ENCODE peak calls at places on chromosomes 1 and 21, in six cellular contexts. S, D, B, W, N and G are unnamed samples.

GRCh38 chr1:40435471-40435870 is 14.8 kb upstream of the ZFP69B start:
- DNase-seq in S (no peak), D (no peak), B (no peak), W (no peak), N (peak), G (no peak)

GRCh38 chr1:20849100-20849499 is 62.0 kb upstream of the HP1BP3 start:
- DNase-seq in S (no peak), D (no peak), B (no peak), W (no peak), N (no peak), G (no peak)

GRCh38 chr1:61053712-61054608 is 28.4 kb upstream of the NFIA start:
- DNase-seq in S (no peak), D (peak), B (peak), W (peak), N (no peak), G (no peak)

GRCh38 chr21:31416465-31416864 is 72.4 kb upstream of the TIAM1 start:
- DNase-seq in S (peak), D (no peak), B (no peak), W (no peak), N (peak), G (no peak)

GRCh38 chr1:185152187-185152767 is 4.5 kb downstream of the TRMT1L start:
- DNase-seq in S (peak), D (no peak), B (no peak), W (no peak), N (peak), G (no peak)

GRCh38 chr1:206693029-206693428 is 8.3 kb downstream of the MAPKAPK2 start:
- DNase-seq in S (no peak), D (no peak), B (peak), W (peak), N (peak), G (no peak)

GRCh38 chr1:185864889-185865288 is 130.7 kb downstream of the HMCN1 start:
- DNase-seq in S (peak), D (no peak), B (no peak), W (no peak), N (peak), G (peak)

GRCh38 chr1:178238722-178239510 is 145.0 kb downstream of the RASAL2 start:
- DNase-seq in S (peak), D (no peak), B (no peak), W (no peak), N (peak), G (peak)

GRCh38 chr1:162941024-162941423 is 80.0 kb upstream of the CCDC190 start:
- DNase-seq in S (no peak), D (no peak), B (no peak), W (no peak), N (no peak), G (no peak)

GRCh38 chr1:162937721-162938395 is 76.9 kb upstream of the CCDC190 start:
- DNase-seq in S (no peak), D (no peak), B (no peak), W (no peak), N (no peak), G (peak)

GRCh38 chr1:162942903-162943567 is 82.1 kb upstream of the CCDC190 start:
- DNase-seq in S (peak), D (no peak), B (peak), W (no peak), N (peak), G (no peak)

GRCh38 chr1:162943627-162944026 is 82.7 kb upstream of the CCDC190 start:
- DNase-seq in S (no peak), D (no peak), B (no peak), W (no peak), N (peak), G (no peak)

DNA sequence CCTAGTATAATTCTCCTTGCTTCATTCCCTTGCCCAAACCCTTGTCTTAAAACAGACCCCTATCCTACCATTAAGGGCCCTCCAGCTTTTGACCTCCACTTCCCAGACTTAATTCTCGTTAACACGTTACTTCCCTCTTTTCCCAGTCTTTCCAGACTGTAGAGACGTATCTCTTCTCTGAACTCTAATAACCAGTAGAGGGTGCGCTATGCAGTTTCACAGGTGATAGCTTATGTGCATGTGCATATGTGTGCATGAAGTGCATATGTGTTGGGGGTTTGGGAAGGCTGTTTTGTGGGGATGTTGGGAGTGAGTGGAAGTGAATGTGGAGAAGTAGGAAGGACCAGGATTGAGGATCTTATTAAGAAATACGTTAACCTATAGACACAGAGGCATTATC is 78.1 kb upstream of the CCDC190 start:
- DNase-seq in S (no peak), D (no peak), B (no peak), W (no peak), N (no peak), G (no peak)
- TF ChIP-seq CTCF in S (no peak), D (no peak), B (no peak), W (no peak), N (no peak), G (no peak)

GRCh38 chr1:93979040-93979717 is 69.9 kb upstream of the GCLM start:
- DNase-seq in S (no peak), D (no peak), B (no peak), W (no peak), N (no peak), G (no peak)

GRCh38 chr1:93980881-93981280 is 71.7 kb upstream of the GCLM start:
- DNase-seq in S (peak), D (no peak), B (no peak), W (no peak), N (peak), G (no peak)

GRCh38 chr1:93979718-93980319 is 70.6 kb upstream of the GCLM start:
- DNase-seq in S (peak), D (no peak), B (no peak), W (peak), N (peak), G (peak)

GRCh38 chr1:93977546-93977945 is 68.3 kb upstream of the GCLM start:
- DNase-seq in S (peak), D (no peak), B (no peak), W (no peak), N (peak), G (no peak)

GRCh38 chr1:93980320-93980744 is 71.1 kb upstream of the GCLM start:
- DNase-seq in S (no peak), D (no peak), B (peak), W (no peak), N (peak), G (no peak)
- H3K4me3 ChIP-seq in S (no peak), D (no peak), B (no peak), W (no peak), N (no peak), G (no peak)

GRCh38 chr1:176691251-176692228 is 228.6 kb downstream of the PAPPA2 start:
- DNase-seq in S (peak), D (no peak), B (peak), W (peak), N (peak), G (peak)
- TF ChIP-seq CTCF in S (peak), D (peak), B (peak), W (peak), N (peak), G (peak)

DNA sequence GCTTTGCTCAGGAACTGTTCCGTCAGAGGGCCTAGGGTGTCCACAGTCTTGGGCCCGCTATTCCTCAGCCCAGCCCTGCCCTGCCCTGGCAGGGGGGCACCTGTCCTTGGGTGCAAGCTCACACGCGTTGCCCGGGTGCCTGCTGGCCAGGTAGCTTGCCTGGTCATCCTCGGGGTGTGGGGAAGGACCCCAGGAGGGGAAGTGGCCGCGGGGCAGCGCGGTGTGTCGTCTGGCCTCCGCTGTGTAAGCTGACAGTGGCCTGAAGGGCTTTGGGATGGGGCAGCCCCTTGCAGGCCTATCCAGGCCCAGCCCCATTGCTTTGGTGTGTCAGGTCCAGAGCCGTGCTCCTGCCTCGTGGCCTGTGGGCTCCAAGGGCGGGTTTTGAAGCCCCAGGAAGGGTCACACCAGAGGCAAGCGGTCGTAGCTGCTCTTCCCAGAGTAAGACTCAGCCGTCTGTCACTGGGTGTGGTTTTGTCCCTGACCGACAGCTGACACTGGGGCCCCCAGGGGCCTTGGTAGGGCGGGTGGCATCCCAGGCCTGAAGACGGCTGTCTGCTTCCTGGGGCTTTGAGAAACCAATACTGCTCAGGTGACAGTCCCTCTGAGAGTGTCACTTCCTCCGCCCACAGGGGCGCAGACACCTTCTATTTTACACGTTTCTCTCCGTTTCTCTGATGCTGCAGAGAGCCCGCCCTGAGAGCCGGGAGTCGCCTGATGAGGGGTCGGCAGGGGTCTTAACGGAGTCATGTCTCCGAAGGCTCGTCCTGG is 72.1 kb downstream of the SKI start:
- DNase-seq in S (no peak), D (no peak), B (no peak), W (no peak), N (no peak), G (no peak)
- H3K4me3 ChIP-seq in S (no peak), D (peak), B (no peak), W (no peak), N (no peak), G (no peak)

DNA sequence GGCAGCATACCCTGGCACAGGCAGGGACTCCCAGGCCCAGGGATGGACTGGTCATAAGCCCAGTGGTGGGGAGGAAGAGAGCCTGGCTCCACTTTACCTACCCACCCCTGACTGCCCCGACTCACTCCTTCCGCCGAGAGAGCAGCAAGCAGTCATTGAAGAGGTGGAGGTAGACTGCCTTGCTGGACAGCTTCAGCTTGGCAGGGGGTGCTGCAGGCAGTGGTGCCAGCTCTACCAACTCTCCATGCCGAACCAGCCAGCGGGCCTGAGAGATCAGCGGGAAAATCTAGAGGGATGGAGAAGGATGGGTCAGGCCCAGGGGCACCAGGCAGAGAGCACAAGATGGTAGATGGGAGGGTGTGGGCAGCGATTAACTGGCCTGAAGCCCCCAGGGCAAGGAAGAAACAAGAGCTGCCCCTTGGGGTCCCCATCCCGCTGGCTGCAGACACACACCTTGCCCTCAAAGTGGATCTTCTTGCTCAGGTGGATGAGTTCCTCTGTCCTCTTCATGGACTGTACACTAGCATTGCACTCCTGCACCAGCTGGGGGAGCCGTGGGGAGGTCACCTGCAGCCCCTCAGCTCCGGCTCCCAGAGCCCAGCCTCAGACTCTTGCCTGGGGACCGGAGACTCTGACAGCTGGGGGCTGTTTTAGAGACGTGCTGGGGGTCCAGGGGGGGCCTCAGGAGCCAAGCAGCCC is 7.7 kb downstream of the ARHGEF19 start:
- DNase-seq in S (peak), D (peak), B (peak), W (no peak), N (peak), G (no peak)
- TF ChIP-seq CTCF in S (peak), D (peak), B (peak), W (peak), N (peak), G (peak)

GRCh38 chr1:54405894-54406293 is 300 bp downstream of the SSBP3 start:
- DNase-seq in S (peak), D (no peak), B (peak), W (peak), N (no peak), G (no peak)
- H3K4me3 ChIP-seq in S (peak), D (peak), B (peak), W (peak), N (peak), G (peak)

GRCh38 chr1:72830606-72831390 is 548.5 kb upstream of the NEGR1 start:
- DNase-seq in S (no peak), D (peak), B (peak), W (peak), N (no peak), G (no peak)
- TF ChIP-seq CTCF in S (no peak), D (no peak), B (no peak), W (no peak), N (no peak), G (no peak)

GRCh38 chr1:110006516-110006915 is 22.0 kb downstream of the AHCYL1 start:
- DNase-seq in S (no peak), D (no peak), B (no peak), W (no peak), N (peak), G (no peak)

GRCh38 chr1:110003747-110004428 is 19.3 kb downstream of the AHCYL1 start:
- DNase-seq in S (peak), D (peak), B (peak), W (peak), N (peak), G (peak)

GRCh38 chr1:110002695-110003094 is 18.1 kb downstream of the AHCYL1 start:
- DNase-seq in S (no peak), D (no peak), B (no peak), W (no peak), N (no peak), G (no peak)

GRCh38 chr1:110005971-110006370 is 21.4 kb downstream of the AHCYL1 start:
- DNase-seq in S (no peak), D (no peak), B (no peak), W (no peak), N (peak), G (peak)

DNA sequence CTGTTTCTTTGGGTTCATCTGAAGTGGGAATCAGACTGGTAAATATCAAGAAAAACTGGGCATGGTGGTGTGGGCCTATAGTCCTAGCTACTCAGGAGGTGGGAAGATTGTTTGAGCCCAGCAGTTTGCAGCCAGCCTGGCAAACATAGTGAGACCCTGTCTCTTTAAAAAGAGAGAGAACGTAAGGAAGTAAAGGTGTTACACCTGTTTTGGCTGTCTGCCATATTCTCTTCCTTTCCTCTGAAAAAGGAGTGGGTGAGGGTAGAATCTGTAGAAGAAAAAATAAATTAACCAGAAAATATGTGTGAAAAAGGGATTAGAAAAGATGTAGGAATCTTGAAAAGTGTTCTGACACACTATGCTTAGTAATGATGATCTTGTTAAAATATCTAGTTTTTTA is 20.0 kb downstream of the AHCYL1 start:
- DNase-seq in S (peak), D (no peak), B (no peak), W (no peak), N (no peak), G (no peak)
- H3K4me3 ChIP-seq in S (no peak), D (peak), B (no peak), W (no peak), N (peak), G (peak)

GRCh38 chr1:248838357-248839167 is 538 bp downstream of the ZNF672 start:
- DNase-seq in S (peak), D (peak), B (peak), W (peak), N (peak), G (no peak)

GRCh38 chr1:248840946-248841345 is 2.9 kb downstream of the ZNF672 start:
- DNase-seq in S (no peak), D (no peak), B (no peak), W (no peak), N (no peak), G (no peak)

GRCh38 chr1:248837045-248837793 is 805 bp upstream of the ZNF672 start:
- DNase-seq in S (no peak), D (no peak), B (no peak), W (no peak), N (no peak), G (no peak)

GRCh38 chr1:248839168-248839555 is 1.1 kb downstream of the ZNF672 start:
- DNase-seq in S (no peak), D (no peak), B (no peak), W (no peak), N (no peak), G (no peak)

DNA sequence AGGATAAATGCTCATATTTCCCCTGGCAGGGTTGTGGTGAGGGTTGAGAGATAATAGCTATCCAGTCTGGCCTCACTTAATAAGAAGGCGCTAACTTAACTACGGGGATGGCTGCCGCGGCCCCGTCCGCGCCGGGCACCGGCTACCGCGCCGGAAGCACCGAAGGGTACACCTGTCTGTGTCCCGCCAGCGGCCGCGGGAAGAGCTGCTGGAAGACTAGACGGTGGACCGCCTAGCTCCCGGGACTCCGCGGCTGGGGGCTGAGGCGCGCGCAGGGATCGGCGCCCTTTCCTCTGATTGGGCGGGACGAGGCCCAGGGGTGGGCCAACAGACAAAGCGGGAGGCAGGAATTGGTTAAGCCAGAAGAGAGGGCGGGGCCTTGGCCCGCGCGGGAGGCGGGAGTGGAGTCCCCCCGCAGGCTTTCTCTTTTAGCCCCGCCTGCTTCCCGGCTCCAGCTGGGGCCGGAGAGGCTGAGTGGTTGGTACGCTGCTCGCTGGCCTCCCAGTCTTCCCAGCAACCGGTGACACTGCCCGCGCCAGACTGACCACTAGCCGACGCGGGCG is at the start of gene ZNF672:
- DNase-seq in S (peak), D (peak), B (peak), W (peak), N (peak), G (peak)
- TF ChIP-seq CTCF in S (no peak), D (no peak), B (no peak), W (no peak), N (no peak), G (no peak)

GRCh38 chr1:100866041-100866900 is 28.4 kb downstream of the EXTL2 start:
- DNase-seq in S (peak), D (no peak), B (peak), W (no peak), N (peak), G (peak)

GRCh38 chr1:100866901-100867206 is 27.8 kb downstream of the EXTL2 start:
- DNase-seq in S (no peak), D (no peak), B (no peak), W (no peak), N (no peak), G (no peak)

GRCh38 chr1:100869996-100870395 is 24.6 kb downstream of the EXTL2 start:
- DNase-seq in S (no peak), D (no peak), B (no peak), W (no peak), N (no peak), G (no peak)

GRCh38 chr1:100862591-100862990 is 32.1 kb downstream of the EXTL2 start:
- DNase-seq in S (no peak), D (no peak), B (no peak), W (no peak), N (peak), G (peak)

DNA sequence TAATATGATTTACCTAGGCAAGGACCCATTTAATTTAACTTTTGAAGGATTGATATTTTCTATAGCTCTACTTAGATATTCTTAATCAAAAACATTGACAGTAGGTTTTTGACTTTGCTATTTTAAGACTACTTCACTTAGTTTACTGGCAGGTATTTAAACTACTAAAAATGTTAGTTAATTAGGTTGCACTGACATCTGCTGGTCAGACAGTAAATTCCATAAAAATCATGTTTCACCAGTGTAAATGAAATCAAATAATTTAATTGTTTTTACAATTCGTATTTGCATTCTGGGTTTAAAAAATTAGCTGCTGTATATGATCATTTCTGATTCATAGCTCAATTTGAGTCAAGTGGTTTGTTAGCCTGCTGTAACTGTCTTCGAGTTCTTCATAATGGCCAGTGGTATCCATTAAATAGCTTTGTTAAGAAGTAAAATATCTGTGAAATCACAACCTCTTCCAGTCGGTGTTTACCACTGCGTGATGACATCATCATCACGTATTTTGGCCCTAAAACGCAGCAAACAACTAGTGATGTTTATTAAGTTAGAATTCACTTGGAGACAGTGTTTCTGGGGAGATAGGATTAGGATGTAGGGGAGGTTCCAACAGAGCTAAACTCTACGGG is 26.2 kb downstream of the EXTL2 start:
- DNase-seq in S (peak), D (no peak), B (peak), W (no peak), N (peak), G (peak)
- H3K4me3 ChIP-seq in S (no peak), D (no peak), B (no peak), W (no peak), N (peak), G (no peak)